ENCODE peak calls at places on chromosomes 1 and 21, in seven cellular contexts. M is K562, I is fibroblast of lung, W is mesenchymal stem cell, P is OCI-LY7, O is H1, E is keratinocyte. X is an unnamed sample.

GRCh38 chr1:64542118-64542517 is 72.2 kb downstream of the CACHD1 start:
- DNase-seq in M (no peak), I (no peak), W (no peak), P (no peak), O (no peak), E (no peak), X (no peak)

GRCh38 chr21:36524477-36524876 is 44.6 kb upstream of the CLDN14 start:
- DNase-seq in M (no peak), I (no peak), W (no peak), P (no peak), O (no peak), E (no peak), X (no peak)

GRCh38 chr21:44485796-44486195 is 30.5 kb downstream of the LRRC3 start:
- DNase-seq in M (no peak), I (no peak), W (no peak), P (no peak), O (no peak), E (no peak), X (no peak)

GRCh38 chr1:46406881-46407608 is 12.9 kb downstream of the FAAH start:
- DNase-seq in M (no peak), I (no peak), W (peak; percentile 11), P (no peak), O (no peak), E (no peak), X (no peak)

GRCh38 chr21:33640697-33641338 is 723 bp downstream of the CRYZL1 start:
- DNase-seq in M (peak; percentile 23), I (peak; percentile 28), W (peak; percentile 53), P (peak; percentile 20), O (no peak), E (no peak), X (no peak)

GRCh38 chr1:76921590-76921989 is 54.3 kb downstream of the ST6GALNAC5 start:
- DNase-seq in M (no peak), I (no peak), W (no peak), P (no peak), O (no peak), E (no peak), X (no peak)

GRCh38 chr1:215720121-215720520 is 153.0 kb downstream of the KCTD3 start:
- DNase-seq in M (no peak), I (peak; percentile 71), W (peak; percentile 16), P (no peak), O (no peak), E (no peak), X (no peak)

GRCh38 chr1:203274603-203275381 is 30.5 kb upstream of the BTG2 start:
- DNase-seq in M (no peak), I (no peak), W (peak; percentile 83), P (peak; percentile 38), O (no peak), E (peak; percentile 82), X (no peak)

GRCh38 chr1:240492832-240493440 is 119.0 kb downstream of the GREM2 start:
- DNase-seq in M (peak; percentile 35), I (peak; percentile 60), W (peak; percentile 74), P (no peak), O (peak; percentile 81), E (no peak), X (no peak)

GRCh38 chr1:3922201-3922725 is 22.2 kb upstream of the C1orf174 start:
- DNase-seq in M (peak; percentile 59), I (no peak), W (no peak), P (no peak), O (no peak), E (no peak), X (peak; percentile 41)

GRCh38 chr1:205065666-205066065 is 18.6 kb downstream of the TMEM81 start:
- DNase-seq in M (no peak), I (no peak), W (no peak), P (no peak), O (no peak), E (no peak), X (no peak)

GRCh38 chr1:156471496-156472490 is 28.8 kb downstream of the MEF2D start:
- DNase-seq in M (no peak), I (no peak), W (no peak), P (no peak), O (no peak), E (no peak), X (peak; percentile 100)

GRCh38 chr1:112673589-112674439 is 645 bp upstream of the MOV10 start:
- DNase-seq in M (no peak), I (peak; percentile 79), W (peak; percentile 74), P (peak; percentile 52), O (no peak), E (no peak), X (no peak)

GRCh38 chr1:197838836-197839235 is 63.6 kb upstream of the DENND1B start:
- DNase-seq in M (no peak), I (peak; percentile 63), W (peak; percentile 71), P (no peak), O (no peak), E (peak; percentile 21), X (peak; percentile 75)

GRCh38 chr1:202233824-202234223 is 40.2 kb downstream of the LGR6 start:
- DNase-seq in M (no peak), I (no peak), W (no peak), P (no peak), O (no peak), E (no peak), X (no peak)

GRCh38 chr1:199452627-199453026 is 574.9 kb upstream of the NR5A2 start:
- DNase-seq in M (no peak), I (no peak), W (no peak), P (no peak), O (no peak), E (no peak), X (no peak)

GRCh38 chr1:31878018-31878417 is 60.1 kb downstream of the PTP4A2 start:
- DNase-seq in M (no peak), I (no peak), W (no peak), P (no peak), O (no peak), E (no peak), X (no peak)

GRCh38 chr1:111238056-111238795 is 10.7 kb downstream of the CHI3L2 start:
- DNase-seq in M (no peak), I (no peak), W (no peak), P (no peak), O (no peak), E (no peak), X (no peak)

GRCh38 chr1:87044840-87045239 is 130.4 kb downstream of the HS2ST1 start:
- DNase-seq in M (no peak), I (no peak), W (no peak), P (peak; percentile 59), O (no peak), E (no peak), X (no peak)

GRCh38 chr1:87044424-87044823 is 130.0 kb downstream of the HS2ST1 start:
- DNase-seq in M (no peak), I (no peak), W (no peak), P (no peak), O (no peak), E (no peak), X (no peak)

GRCh38 chr1:87046951-87047350 is 132.5 kb downstream of the HS2ST1 start:
- DNase-seq in M (no peak), I (no peak), W (no peak), P (no peak), O (no peak), E (no peak), X (no peak)

GRCh38 chr1:87048237-87048636 is 133.8 kb downstream of the HS2ST1 start:
- DNase-seq in M (no peak), I (no peak), W (no peak), P (no peak), O (no peak), E (no peak), X (no peak)

DNA sequence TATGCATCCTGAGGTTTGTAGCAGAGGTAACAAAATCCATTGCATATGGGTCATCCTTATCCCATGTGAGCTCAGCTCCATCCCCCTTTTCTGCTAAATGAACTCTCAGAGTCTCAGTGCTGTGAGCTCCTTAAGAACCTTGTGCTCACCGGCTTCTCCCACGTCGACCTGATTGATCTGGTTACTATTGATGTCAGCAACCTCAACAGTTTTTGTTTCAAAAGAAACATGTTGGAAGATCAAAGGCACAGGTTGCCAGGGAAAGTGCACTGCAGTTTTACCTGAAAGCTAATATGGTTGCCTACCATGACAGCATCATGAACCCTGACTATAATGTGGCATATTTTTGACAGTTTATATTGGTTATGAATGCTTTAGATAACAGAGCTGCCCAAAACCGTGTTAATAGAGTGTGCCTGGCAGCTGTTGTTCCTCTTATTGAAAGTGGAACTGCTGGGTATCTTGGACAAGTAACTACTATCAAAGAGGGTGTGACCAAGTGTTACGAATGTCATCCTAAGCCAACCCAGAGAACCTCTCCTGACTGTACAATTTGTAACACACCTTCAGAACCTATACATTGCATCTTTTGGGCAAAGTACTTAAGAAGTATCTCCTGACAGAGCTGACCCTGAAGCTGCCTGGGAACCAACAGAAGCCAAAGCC is 131.5 kb downstream of the HS2ST1 start:
- DNase-seq in M (no peak), I (no peak), W (no peak), P (peak; percentile 48), O (no peak), E (no peak), X (no peak)
- H2AFZ ChIP-seq in M (no peak overlapping the region), I (no peak overlapping the region), W (no peak overlapping the region), P (no peak overlapping the region), O (no peak overlapping the region), E (no peak overlapping the region), X (no peak overlapping the region)

DNA sequence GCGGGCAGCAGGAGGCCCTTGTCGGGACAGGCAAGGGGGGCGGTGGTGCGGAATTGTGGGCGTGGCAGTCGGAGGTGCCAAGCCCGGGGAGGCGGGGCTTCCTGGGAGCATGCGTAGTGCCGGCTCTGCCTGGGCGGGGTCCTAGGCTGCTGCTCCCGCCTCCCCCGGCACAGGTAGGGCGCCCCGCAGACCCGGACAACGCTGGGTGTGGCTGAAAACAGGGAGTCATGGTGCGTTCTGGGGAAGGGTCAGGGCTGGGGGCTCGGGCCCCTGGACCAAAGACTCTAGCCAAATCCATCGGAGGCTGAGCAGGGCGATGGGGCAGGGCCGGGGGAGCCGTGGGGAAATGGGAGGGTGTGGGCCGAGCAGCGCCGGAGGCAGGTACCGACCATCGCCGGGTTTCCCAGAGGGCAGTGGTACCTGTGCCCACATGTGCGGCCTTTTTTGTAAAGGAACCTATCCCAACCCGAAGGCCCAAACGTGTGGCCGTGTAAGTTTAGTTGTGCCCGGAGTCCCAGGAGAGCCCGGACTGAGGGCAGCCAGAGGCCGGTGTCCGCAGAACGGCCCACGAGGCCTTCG is 231.9 kb downstream of the SDCCAG8 start:
- DNase-seq in M (peak; percentile 83), I (peak; percentile 15), W (no peak), P (no peak), O (no peak), E (no peak), X (no peak)
- H3K4me2 ChIP-seq in M (peak overlapping the region; percentile 34), I (no peak overlapping the region), W (no peak overlapping the region), P (no peak overlapping the region), O (no peak overlapping the region), E (peak overlapping the region; percentile 58), X (no peak overlapping the region)

DNA sequence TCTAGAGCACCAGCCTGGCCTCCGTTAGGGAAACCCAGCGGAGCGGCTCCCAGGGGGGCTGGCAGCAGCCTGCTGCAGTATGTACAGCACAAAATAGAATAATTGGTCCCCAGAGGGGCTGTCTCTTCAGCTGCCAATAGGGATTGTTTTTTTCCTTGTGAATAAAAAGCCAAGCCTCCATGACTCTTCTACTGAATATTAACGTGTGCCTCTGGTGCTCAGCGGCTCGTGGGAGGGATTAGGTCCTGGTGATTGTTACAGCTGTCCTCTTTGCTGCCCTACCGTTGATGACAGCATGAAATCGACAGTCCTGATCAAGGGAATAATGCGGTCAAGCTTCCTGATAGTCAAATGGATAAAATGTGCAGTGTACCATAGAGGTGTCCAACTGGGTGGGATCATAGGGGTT is 190.7 kb upstream of the RUNX1 start:
- DNase-seq in M (no peak), I (no peak), W (no peak), P (no peak), O (no peak), E (no peak), X (no peak)
- H2AFZ ChIP-seq in M (peak overlapping the region; percentile 37), I (no peak overlapping the region), W (no peak overlapping the region), P (no peak overlapping the region), O (no peak overlapping the region), E (no peak overlapping the region), X (no peak overlapping the region)

GRCh38 chr1:153578490-153578889 is 12.8 kb upstream of the S100A2 start:
- DNase-seq in M (no peak), I (no peak), W (peak; percentile 34), P (no peak), O (no peak), E (no peak), X (no peak)
- H3K4me2 ChIP-seq in M (no peak overlapping the region), I (no peak overlapping the region), W (peak overlapping the region; percentile 31), P (no peak overlapping the region), O (no peak overlapping the region), E (peak overlapping the region; percentile 71), X (no peak overlapping the region)